ENCODE peak calls at places on chromosomes 4 and X, in four cellular contexts. M, Y, Z and P are unnamed samples.

GRCh38 chr4:38868055-38868965 is 704 bp downstream of the FAM114A1 start:
- DNase-seq in Y (peak), M (peak), Z (peak), P (peak)

GRCh38 chrX:2430265-2430825 is 70.4 kb downstream of the DHRSX start:
- DNase-seq in Y (no peak), Z (no peak), M (no peak), P (peak)

GRCh38 chrX:96417695-96418094 is 266.9 kb upstream of the DIAPH2 start:
- DNase-seq in M (no peak), Y (no peak), Z (no peak), P (no peak)

GRCh38 chr4:52983563-52984303 is 121.6 kb downstream of the RASL11B start:
- DNase-seq in Z (peak), M (peak), Y (no peak), P (peak)

GRCh38 chr4:40265910-40266274 is 69.1 kb downstream of the RHOH start:
- DNase-seq in Y (no peak), M (no peak), Z (no peak), P (no peak)

GRCh38 chr4:81722229-81722900 is 250.7 kb upstream of the RASGEF1B start:
- DNase-seq in Z (peak), M (no peak), Y (no peak), P (no peak)

GRCh38 chr4:120916937-120917336 is 5.6 kb downstream of the PRDM5 start:
- DNase-seq in M (no peak), Y (no peak), Z (no peak), P (peak)

GRCh38 chr4:898869-899555 is 33.1 kb downstream of the GAK start:
- DNase-seq in Z (no peak), Y (no peak), M (no peak), P (no peak)

GRCh38 chr4:176894498-176894897 is 101.8 kb upstream of the VEGFC start:
- DNase-seq in Y (no peak), Z (no peak), M (no peak), P (no peak)

GRCh38 chr4:99180367-99181169 is 36.5 kb upstream of the ADH4 start:
- DNase-seq in Z (no peak), M (no peak), Y (no peak), P (peak)

GRCh38 chr4:147056951-147057630 is 111.4 kb upstream of the TTC29 start:
- DNase-seq in Z (no peak), M (no peak), Y (no peak), P (peak)

GRCh38 chrX:13478740-13479451 is 90.5 kb upstream of the EGFL6 start:
- DNase-seq in M (no peak), Y (no peak), Z (no peak), P (no peak)

GRCh38 chr4:17636696-17637351 is 22.4 kb downstream of the MED28 start:
- DNase-seq in Y (peak), M (peak), Z (peak), P (peak)

GRCh38 chrX:107714196-107714811 is 61.3 kb downstream of the TSC22D3 start:
- DNase-seq in Z (no peak), M (no peak), Y (no peak), P (no peak)

GRCh38 chrX:139113682-139114081 is 402.2 kb upstream of the FGF13 start:
- DNase-seq in M (no peak), Z (no peak), Y (no peak), P (no peak)

GRCh38 chr4:151581575-151581974 is 172.6 kb downstream of the FHIP1A start:
- DNase-seq in Y (no peak), M (no peak), Z (no peak), P (no peak)

GRCh38 chr4:91497892-91498291 is 805.9 kb upstream of the GRID2 start:
- DNase-seq in Z (no peak), Y (no peak), M (no peak), P (no peak)

GRCh38 chr4:153651041-153651960 is 32.8 kb upstream of the TLR2 start:
- DNase-seq in Y (no peak), Z (no peak), M (peak), P (no peak)

GRCh38 chrX:46624090-46624786 is 50.7 kb downstream of the CHST7 start:
- DNase-seq in Y (no peak), Z (no peak), M (no peak), P (no peak)

GRCh38 chr4:156946508-156947197 is 24.9 kb downstream of the PDGFC start:
- DNase-seq in Z (no peak), M (peak), Y (no peak), P (peak)

GRCh38 chrX:2609431-2610238 is 81.5 kb upstream of the CD99 start:
- DNase-seq in M (peak), Z (no peak), Y (no peak), P (peak)

GRCh38 chr4:94577136-94577535 is 125.4 kb downstream of the PDLIM5 start:
- DNase-seq in Z (peak), M (peak), Y (peak), P (peak)

DNA sequence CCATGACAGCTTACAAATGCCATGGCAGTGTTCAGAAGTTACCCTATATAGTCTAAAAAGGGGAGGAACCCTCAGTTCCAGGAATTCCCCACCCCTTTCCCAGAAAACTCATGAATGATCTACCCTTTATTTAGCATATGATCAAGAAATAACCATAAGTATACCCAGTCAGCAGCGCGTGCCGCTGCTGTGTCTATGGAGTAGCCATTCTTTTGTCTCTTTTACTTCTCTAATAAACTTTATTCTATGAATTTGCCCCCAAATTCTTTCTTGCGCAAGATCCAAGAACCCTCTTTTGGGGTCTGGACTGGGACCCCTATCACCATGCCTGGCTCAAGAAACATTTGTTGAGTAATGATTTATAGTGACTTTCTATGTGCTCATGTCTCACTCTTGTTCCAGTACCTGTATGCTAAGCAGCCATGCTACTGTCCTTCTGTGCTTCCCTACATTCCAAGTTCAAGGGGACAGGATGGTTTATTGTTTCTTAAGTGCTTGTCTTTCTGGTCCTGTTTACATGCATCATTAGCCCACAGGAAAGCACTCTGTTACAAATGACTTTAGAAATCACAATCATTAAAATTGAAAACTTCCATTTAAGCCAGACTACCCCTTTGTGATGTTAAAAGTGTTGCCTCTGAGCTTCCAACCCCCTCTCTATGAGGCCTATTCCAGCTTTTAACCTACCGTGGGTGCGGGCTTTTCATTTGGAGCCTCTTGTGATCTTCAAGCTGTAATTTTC is 63.4 kb upstream of the S100G start:
- DNase-seq in Y (peak), Z (no peak), M (no peak), P (no peak)
- H2BK5ac ChIP-seq in Y (peak), Z (no peak), M (no peak), P (peak)

GRCh38 chr4:8505229-8505628 is 64.7 kb downstream of the TRMT44 start:
- DNase-seq in M (no peak), Y (no peak), Z (no peak), P (no peak)

GRCh38 chr4:8507251-8507570 is 66.6 kb downstream of the TRMT44 start:
- DNase-seq in Y (no peak), Z (no peak), M (no peak), P (no peak)

GRCh38 chr4:8504279-8505007 is 63.9 kb downstream of the TRMT44 start:
- DNase-seq in Y (no peak), M (no peak), Z (no peak), P (no peak)

GRCh38 chr4:8506373-8507250 is 66.0 kb downstream of the TRMT44 start:
- DNase-seq in M (peak), Y (peak), Z (peak), P (peak)

DNA sequence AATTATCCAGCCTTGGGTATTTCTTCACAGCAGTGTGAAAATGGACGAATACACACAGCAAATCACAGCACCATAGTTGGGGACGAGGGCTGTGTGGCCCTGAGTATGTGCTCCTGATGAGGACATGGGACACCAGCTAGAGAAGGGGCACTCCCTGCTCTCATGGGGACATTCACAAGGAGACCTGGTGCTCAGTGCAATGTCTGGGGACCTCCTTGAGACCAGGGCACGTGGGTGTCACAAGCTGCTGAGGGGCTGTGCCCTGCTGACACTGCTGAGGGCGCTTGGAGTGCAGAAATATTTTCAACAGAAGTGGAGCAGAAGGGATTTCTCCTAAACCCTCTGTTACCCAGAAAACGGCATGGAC is 65.4 kb downstream of the TRMT44 start:
- DNase-seq in Z (no peak), Y (no peak), M (no peak), P (no peak)
- H3K27ac ChIP-seq in Z (peak), Y (no peak), M (no peak), P (peak)

GRCh38 chr4:108646706-108647105 is 3.7 kb upstream of the OSTC start:
- DNase-seq in M (no peak), Z (no peak), Y (no peak), P (no peak)

GRCh38 chr4:108649863-108650211 is 562 bp upstream of the OSTC start:
- DNase-seq in Z (no peak), M (no peak), Y (no peak), P (no peak)

GRCh38 chr4:108650212-108651067 is at the start of gene OSTC:
- DNase-seq in Y (peak), Z (peak), M (peak), P (peak)

DNA sequence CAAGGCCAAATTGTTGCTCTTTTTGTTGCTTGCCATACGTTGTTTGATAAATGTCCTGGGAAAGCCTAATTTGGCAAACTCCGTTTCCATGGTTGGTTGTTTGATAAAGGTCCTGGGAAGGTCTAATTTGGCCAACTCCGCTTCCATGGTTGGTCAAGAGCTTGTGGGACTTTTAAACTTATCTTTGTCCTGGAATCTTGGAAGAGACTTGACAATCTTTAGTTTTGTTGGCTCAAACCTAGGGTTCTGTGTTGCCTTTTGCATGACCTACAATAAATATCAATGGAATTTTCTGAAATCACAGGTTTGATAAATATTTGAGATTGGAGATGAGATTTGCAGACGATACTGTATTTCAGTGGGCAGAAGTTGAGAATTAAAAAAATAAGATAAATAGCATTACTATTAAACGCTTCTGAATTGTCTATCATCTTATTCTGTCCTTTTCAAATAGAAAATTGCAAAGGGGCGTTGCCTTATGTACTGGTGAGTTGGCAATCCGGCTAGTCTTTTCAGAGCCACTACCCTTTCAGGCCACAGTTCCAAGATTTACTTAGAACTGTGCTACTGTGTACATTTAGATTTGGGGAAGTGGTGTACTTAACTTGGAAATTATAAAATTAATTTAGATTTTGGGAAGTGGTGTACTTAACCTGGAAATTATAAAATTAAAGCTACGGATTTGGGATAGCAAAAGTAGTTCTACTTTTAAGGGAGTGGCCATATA is 832 bp downstream of the OSTC start:
- DNase-seq in Z (peak), M (peak), Y (no peak), P (peak)
- H2BK5ac ChIP-seq in Z (no peak), M (no peak), Y (no peak), P (peak)

DNA sequence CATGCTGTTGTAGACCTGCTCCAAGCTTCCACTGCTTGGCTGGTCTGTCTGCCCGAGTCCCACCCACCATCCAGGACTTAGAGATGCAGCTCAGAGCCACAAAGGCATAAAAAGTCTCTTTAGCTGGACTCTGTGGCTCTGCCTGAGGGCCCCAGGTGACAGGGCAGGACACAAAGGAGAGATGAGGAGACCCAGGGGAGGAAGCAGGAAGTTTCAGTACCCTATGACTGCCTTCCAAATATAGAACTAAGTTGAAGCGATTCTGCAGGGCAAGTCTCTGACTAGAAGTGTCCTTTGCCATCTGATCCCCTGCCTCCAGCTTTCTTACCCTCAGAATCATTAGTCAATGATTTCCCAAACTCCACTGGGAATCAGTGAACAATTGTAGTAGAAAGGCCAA is 11.2 kb upstream of the CXCR3 start:
- DNase-seq in M (no peak), Z (no peak), Y (no peak), P (no peak)
- H3K27ac ChIP-seq in M (no peak), Z (no peak), Y (no peak), P (no peak)

GRCh38 chr4:168919706-168920324 is 90.2 kb downstream of the CBR4 start:
- DNase-seq in Z (no peak), M (no peak), Y (no peak), P (no peak)

GRCh38 chr4:168923526-168924194 is 86.4 kb downstream of the CBR4 start:
- DNase-seq in M (peak), Y (peak), Z (peak), P (peak)

GRCh38 chr4:168917150-168917779 is 92.8 kb downstream of the CBR4 start:
- DNase-seq in Z (no peak), M (peak), Y (no peak), P (peak)

GRCh38 chr4:168924648-168925047 is 85.4 kb downstream of the CBR4 start:
- DNase-seq in Y (no peak), M (no peak), Z (no peak), P (no peak)

DNA sequence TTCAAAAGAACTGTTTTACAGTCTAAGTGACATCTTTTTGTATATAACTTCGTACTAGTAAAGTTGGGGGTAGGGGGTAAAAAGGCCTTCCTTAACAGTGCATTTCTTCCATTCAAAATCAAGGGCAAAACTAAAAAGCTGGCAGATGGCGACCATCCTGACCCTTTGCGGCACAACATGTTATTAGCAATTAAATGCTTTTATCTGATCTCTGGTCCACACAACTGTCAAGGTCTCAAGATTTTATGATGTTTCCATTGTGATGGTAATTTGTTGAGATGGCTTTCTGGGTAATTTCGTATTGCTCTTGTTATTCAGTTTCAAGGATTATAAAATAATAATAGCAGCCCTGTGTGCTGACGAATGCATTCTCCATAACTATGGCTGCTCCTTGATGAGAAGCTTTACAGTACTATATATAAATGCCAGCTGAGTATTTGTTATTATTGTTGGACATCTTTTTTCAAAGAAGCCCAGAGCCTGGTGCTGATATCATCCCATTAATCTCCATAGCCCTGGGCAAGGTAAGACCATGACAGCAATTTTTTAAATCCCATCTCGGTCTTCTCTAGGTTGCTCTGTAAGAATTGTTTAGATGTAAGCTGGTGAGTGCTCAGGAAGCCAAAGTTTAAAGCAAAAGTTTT is 89.5 kb downstream of the CBR4 start:
- DNase-seq in M (no peak), Z (no peak), Y (no peak), P (no peak)
- H2BK5ac ChIP-seq in M (no peak), Z (no peak), Y (no peak), P (no peak)